ENCODE peak calls at places on chromosomes 1 and 21, in six cellular contexts. H is heart left ventricle, Z is H7, B is cardiac fibroblast, S is posterior cingulate gyrus, I is aorta. D is an unnamed sample.

GRCh38 chr1:203133969-203134725 is 6.6 kb downstream of the ADORA1 start:
- DNase-seq in H (no peak), Z (peak), B (peak), S (no peak), I (no peak), D (peak)

GRCh38 chr1:78672428-78672827 is 22.8 kb downstream of the IFI44 start:
- DNase-seq in H (no peak), Z (no peak), B (no peak), S (no peak), I (no peak), D (no peak)

GRCh38 chr1:202243006-202243405 is 49.4 kb downstream of the LGR6 start:
- DNase-seq in H (no peak), Z (no peak), B (no peak), S (no peak), I (no peak), D (no peak)

GRCh38 chr1:22562584-22563551 is at the start of gene EPHA8:
- DNase-seq in H (no peak), Z (peak), B (no peak), S (no peak), I (no peak), D (no peak)

GRCh38 chr1:18881164-18881563 is 21.2 kb downstream of the ALDH4A1 start:
- DNase-seq in H (no peak), Z (no peak), B (no peak), S (no peak), I (no peak), D (no peak)

GRCh38 chr1:41395599-41395956 is 34.3 kb downstream of the FOXO6 start:
- DNase-seq in H (no peak), Z (no peak), B (no peak), S (no peak), I (no peak), D (no peak)

GRCh38 chr1:88404582-88404981 is 279.5 kb upstream of the PKN2 start:
- DNase-seq in H (no peak), Z (peak), B (no peak), S (no peak), I (no peak), D (no peak)

GRCh38 chr1:62057631-62058290 is 136.9 kb upstream of the L1TD1 start:
- DNase-seq in H (no peak), Z (no peak), B (no peak), S (no peak), I (no peak), D (no peak)

GRCh38 chr1:67142931-67143330 is 8.2 kb upstream of the C1orf141 start:
- DNase-seq in H (no peak), Z (no peak), B (no peak), S (no peak), I (no peak), D (no peak)

GRCh38 chr1:199736646-199737045 is 290.9 kb upstream of the NR5A2 start:
- DNase-seq in H (no peak), Z (no peak), B (no peak), S (no peak), I (no peak), D (no peak)

GRCh38 chr1:213985181-213986019 is 2.4 kb upstream of the PROX1 start:
- DNase-seq in H (no peak), Z (peak), B (no peak), S (no peak), I (no peak), D (no peak)

GRCh38 chr21:39251326-39251725 is 62.1 kb downstream of the BRWD1 start:
- DNase-seq in H (no peak), Z (no peak), B (peak), S (no peak), I (no peak), D (no peak)

GRCh38 chr21:21612446-21612845 is 614.2 kb downstream of the NCAM2 start:
- DNase-seq in H (no peak), Z (peak), B (peak), S (no peak), I (no peak), D (peak)

GRCh38 chr1:206498685-206499084 is 8.6 kb upstream of the RASSF5 start:
- DNase-seq in H (peak), Z (no peak), B (no peak), S (no peak), I (peak), D (no peak)

GRCh38 chr1:11143401-11143800 is 43.7 kb upstream of the EXOSC10 start:
- DNase-seq in H (no peak), Z (no peak), B (no peak), S (no peak), I (no peak), D (no peak)

GRCh38 chr1:33713058-33713877 is 150.6 kb upstream of the HMGB4 start:
- DNase-seq in H (no peak), Z (no peak), B (no peak), S (no peak), I (no peak), D (no peak)

GRCh38 chr1:235069577-235070563 is 58.8 kb downstream of the TOMM20 start:
- DNase-seq in H (peak), Z (no peak), B (peak), S (no peak), I (peak), D (no peak)

GRCh38 chr21:46054447-46054846 is 43.5 kb upstream of the COL6A2 start:
- DNase-seq in H (no peak), Z (peak), B (no peak), S (no peak), I (peak), D (no peak)

GRCh38 chr1:64965239-64966157 is 851 bp downstream of the JAK1 start:
- DNase-seq in H (peak), Z (peak), B (peak), S (peak), I (peak), D (peak)

GRCh38 chr1:117174851-117175250 is 35.9 kb downstream of the VTCN1 start:
- DNase-seq in H (no peak), Z (no peak), B (no peak), S (no peak), I (no peak), D (no peak)

GRCh38 chr1:246971322-246971721 is 36.5 kb downstream of the ZNF695 start:
- DNase-seq in H (peak), Z (no peak), B (peak), S (peak), I (peak), D (peak)

GRCh38 chr1:159921700-159922498 is 3.4 kb downstream of the TAGLN2 start:
- DNase-seq in H (peak), Z (no peak), B (peak), S (no peak), I (no peak), D (no peak)

GRCh38 chr1:98086796-98087195 is 166.0 kb upstream of the DPYD start:
- DNase-seq in H (no peak), Z (no peak), B (peak), S (no peak), I (no peak), D (no peak)

GRCh38 chr1:3522564-3523270 is 68.3 kb downstream of the ARHGEF16 start:
- DNase-seq in H (no peak), Z (peak), B (no peak), S (no peak), I (no peak), D (no peak)

GRCh38 chr21:34807881-34808568 is 139.2 kb downstream of the CLIC6 start:
- DNase-seq in H (peak), Z (no peak), B (peak), S (no peak), I (peak), D (no peak)

GRCh38 chr1:168341576-168341975 is 60.9 kb downstream of the TBX19 start:
- DNase-seq in H (no peak), Z (no peak), B (peak), S (no peak), I (no peak), D (no peak)

GRCh38 chr1:44289530-44289929 is 65.5 kb downstream of the ERI3 start:
- DNase-seq in H (no peak), Z (peak), B (no peak), S (no peak), I (no peak), D (no peak)

GRCh38 chr1:149997585-149998262 is 12.8 kb downstream of the OTUD7B start:
- DNase-seq in H (no peak), Z (no peak), B (no peak), S (no peak), I (no peak), D (peak)

GRCh38 chr21:30340714-30341573 is 3.5 kb upstream of the KRTAP27-1 start:
- DNase-seq in H (peak), Z (peak), B (peak), S (peak), I (no peak), D (peak)

GRCh38 chr1:111635324-111636009 is 15.9 kb downstream of the RAP1A start:
- DNase-seq in H (no peak), Z (no peak), B (no peak), S (no peak), I (no peak), D (no peak)

GRCh38 chr1:27668808-27669723 is 2.9 kb downstream of the IFI6 start:
- DNase-seq in H (peak), Z (peak), B (peak), S (peak), I (peak), D (peak)

GRCh38 chr1:159071970-159072582 is 4.5 kb downstream of the AIM2 start:
- DNase-seq in H (no peak), Z (peak), B (peak), S (no peak), I (no peak), D (peak)

GRCh38 chr1:42146916-42147320 is 6.3 kb upstream of the GUCA2B start:
- DNase-seq in H (peak), Z (peak), B (peak), S (peak), I (no peak), D (peak)

GRCh38 chr1:97930472-97930871 is 9.6 kb upstream of the DPYD start:
- DNase-seq in H (no peak), Z (no peak), B (no peak), S (no peak), I (no peak), D (no peak)

GRCh38 chr21:33964706-33965325 is 49.2 kb upstream of the ATP5PO start:
- DNase-seq in H (no peak), Z (no peak), B (peak), S (no peak), I (no peak), D (no peak)

GRCh38 chr1:235866207-235866912 is at the start of gene LYST:
- DNase-seq in H (peak), Z (peak), B (peak), S (peak), I (peak), D (peak)